ENCODE peak calls at places on chromosome 2, in eight cellular contexts. G is stomach, Y is heart left ventricle, K is HepG2, N is sigmoid colon, C is esophagus muscularis mucosa, E is Peyer's patch, X is NB4. R is an unnamed sample.

GRCh38 chr2:230885467-230886130 is 20.9 kb downstream of the ITM2C start:
- DNase-seq in G (no peak), Y (no peak), K (no peak), N (no peak), C (no peak), E (no peak), X (peak), R (no peak)

GRCh38 chr2:43507137-43507536 is 88.7 kb downstream of the THADA start:
- DNase-seq in G (no peak), Y (no peak), K (peak), N (no peak), C (no peak), E (no peak), X (no peak), R (no peak)

GRCh38 chr2:21773168-21773567 is 649.4 kb downstream of the TDRD15 start:
- DNase-seq in G (no peak), Y (no peak), K (no peak), N (no peak), C (no peak), E (no peak), X (no peak), R (no peak)

GRCh38 chr2:120938132-120938771 is 202.6 kb downstream of the GLI2 start:
- DNase-seq in G (no peak), Y (no peak), K (peak), N (no peak), C (no peak), E (no peak), X (no peak), R (no peak)

GRCh38 chr2:47485177-47485576 is 82.2 kb downstream of the MSH2 start:
- DNase-seq in G (no peak), Y (no peak), K (no peak), N (no peak), C (no peak), E (no peak), X (no peak), R (no peak)

GRCh38 chr2:234450431-234451095 is 46.3 kb downstream of the ARL4C start:
- DNase-seq in G (no peak), Y (no peak), K (no peak), N (no peak), C (no peak), E (no peak), X (no peak), R (no peak)

GRCh38 chr2:199160677-199161465 is 296.9 kb downstream of the SATB2 start:
- DNase-seq in G (no peak), Y (no peak), K (peak), N (no peak), C (no peak), E (no peak), X (no peak), R (no peak)

GRCh38 chr2:231780123-231780908 is 766 bp downstream of the PDE6D start:
- DNase-seq in G (no peak), Y (peak), K (peak), N (peak), C (no peak), E (peak), X (peak), R (no peak)

GRCh38 chr2:53021285-53021684 is 746.3 kb upstream of the CHAC2 start:
- DNase-seq in G (no peak), Y (no peak), K (no peak), N (no peak), C (no peak), E (no peak), X (no peak), R (no peak)

GRCh38 chr2:205731521-205731965 is 49.2 kb downstream of the NRP2 start:
- DNase-seq in G (no peak), Y (no peak), K (peak), N (no peak), C (no peak), E (no peak), X (no peak), R (no peak)

GRCh38 chr2:85221291-85221690 is 88.1 kb downstream of the TCF7L1 start:
- DNase-seq in G (no peak), Y (no peak), K (no peak), N (peak), C (no peak), E (no peak), X (no peak), R (no peak)

GRCh38 chr2:70242552-70242951 is 5.9 kb downstream of the TIA1 start:
- DNase-seq in G (no peak), Y (no peak), K (no peak), N (no peak), C (no peak), E (no peak), X (no peak), R (no peak)

GRCh38 chr2:138504092-138504491 is 2.5 kb downstream of the SPOPL start:
- DNase-seq in G (no peak), Y (no peak), K (no peak), N (no peak), C (no peak), E (no peak), X (no peak), R (no peak)

GRCh38 chr2:127650041-127650784 is 4.3 kb downstream of the GPR17 start:
- DNase-seq in G (no peak), Y (no peak), K (peak), N (peak), C (no peak), E (no peak), X (no peak), R (no peak)

GRCh38 chr2:95359035-95359434 is 43.5 kb upstream of the FAHD2A start:
- DNase-seq in G (no peak), Y (no peak), K (no peak), N (no peak), C (no peak), E (no peak), X (no peak), R (no peak)

GRCh38 chr2:71548589-71549485 is 95.5 kb downstream of the DYSF start:
- DNase-seq in G (peak), Y (peak), K (peak), N (peak), C (no peak), E (peak), X (peak), R (no peak)

GRCh38 chr2:167646557-167646956 is 600.8 kb downstream of the STK39 start:
- DNase-seq in G (no peak), Y (no peak), K (no peak), N (no peak), C (no peak), E (no peak), X (no peak), R (no peak)

GRCh38 chr2:190859347-190860297 is 21.0 kb upstream of the GLS start:
- DNase-seq in G (no peak), Y (no peak), K (no peak), N (no peak), C (no peak), E (no peak), X (no peak), R (no peak)

GRCh38 chr2:100529900-100530299 is 32.9 kb upstream of the PDCL3 start:
- DNase-seq in G (no peak), Y (no peak), K (no peak), N (no peak), C (no peak), E (no peak), X (no peak), R (no peak)

GRCh38 chr2:220961461-220961860 is 610.6 kb downstream of the EPHA4 start:
- DNase-seq in G (no peak), Y (no peak), K (no peak), N (no peak), C (no peak), E (no peak), X (no peak), R (no peak)

GRCh38 chr2:30662268-30663131 is 144.7 kb downstream of the CAPN13 start:
- DNase-seq in G (no peak), Y (no peak), K (no peak), N (no peak), C (peak), E (no peak), X (peak), R (no peak)

GRCh38 chr2:159230145-159230877 is 56.2 kb downstream of the WDSUB1 start:
- DNase-seq in G (no peak), Y (no peak), K (no peak), N (no peak), C (peak), E (no peak), X (no peak), R (no peak)
- TF ChIP-seq POLR2A in G (no peak), Y (no peak), K (no peak), N (no peak), C (no peak), E (no peak), X (no peak), R (no peak)

GRCh38 chr2:9095690-9096089 is 92.2 kb upstream of the MBOAT2 start:
- DNase-seq in G (peak), Y (peak), K (no peak), N (no peak), C (no peak), E (peak), X (no peak), R (no peak)
- TF ChIP-seq CTCF in G (no peak), Y (peak), K (peak), N (no peak), C (peak), E (no peak), X (no peak), R (no peak)

GRCh38 chr2:32863803-32864202 is 83.0 kb upstream of the LTBP1 start:
- DNase-seq in G (no peak), Y (no peak), K (no peak), N (no peak), C (no peak), E (no peak), X (no peak), R (no peak)
- H3K4me3 ChIP-seq in G (no peak), Y (no peak), K (no peak), N (no peak), C (no peak), E (no peak), X (no peak), R (no peak)

GRCh38 chr2:119338826-119339561 is 27.6 kb downstream of the C2orf76 start:
- DNase-seq in G (no peak), Y (peak), K (no peak), N (no peak), C (no peak), E (peak), X (peak), R (no peak)
- TF ChIP-seq POLR2A in G (no peak), Y (no peak), K (no peak), N (no peak), C (no peak), E (no peak), X (no peak), R (no peak)

GRCh38 chr2:15640291-15640711 is 48.6 kb downstream of the DDX1 start:
- DNase-seq in G (no peak), Y (peak), K (peak), N (no peak), C (no peak), E (no peak), X (peak), R (no peak)

GRCh38 chr2:15638720-15639119 is 47.1 kb downstream of the DDX1 start:
- DNase-seq in G (no peak), Y (no peak), K (no peak), N (no peak), C (no peak), E (no peak), X (no peak), R (no peak)

GRCh38 chr2:15639323-15640251 is 47.9 kb downstream of the DDX1 start:
- DNase-seq in G (no peak), Y (no peak), K (no peak), N (no peak), C (no peak), E (no peak), X (no peak), R (no peak)

GRCh38 chr2:15634846-15635490 is 43.3 kb downstream of the DDX1 start:
- DNase-seq in G (no peak), Y (no peak), K (no peak), N (no peak), C (no peak), E (no peak), X (no peak), R (no peak)

GRCh38 chr2:15636972-15637785 is 45.5 kb downstream of the DDX1 start:
- DNase-seq in G (peak), Y (peak), K (peak), N (no peak), C (no peak), E (peak), X (peak), R (no peak)
- TF ChIP-seq CTCF in G (peak), Y (peak), K (peak), N (peak), C (peak), E (peak), X (peak), R (peak)

GRCh38 chr2:223055836-223056235 is 3.8 kb downstream of the KCNE4 start:
- DNase-seq in G (peak), Y (no peak), K (no peak), N (peak), C (no peak), E (no peak), X (no peak), R (no peak)

GRCh38 chr2:223053431-223054192 is 1.6 kb downstream of the KCNE4 start:
- DNase-seq in G (no peak), Y (no peak), K (no peak), N (no peak), C (peak), E (no peak), X (no peak), R (no peak)

GRCh38 chr2:223055140-223055539 is 3.1 kb downstream of the KCNE4 start:
- DNase-seq in G (no peak), Y (peak), K (no peak), N (no peak), C (peak), E (no peak), X (no peak), R (no peak)

GRCh38 chr2:223052710-223053261 is 796 bp downstream of the KCNE4 start:
- DNase-seq in G (no peak), Y (no peak), K (no peak), N (peak), C (peak), E (no peak), X (no peak), R (no peak)

DNA sequence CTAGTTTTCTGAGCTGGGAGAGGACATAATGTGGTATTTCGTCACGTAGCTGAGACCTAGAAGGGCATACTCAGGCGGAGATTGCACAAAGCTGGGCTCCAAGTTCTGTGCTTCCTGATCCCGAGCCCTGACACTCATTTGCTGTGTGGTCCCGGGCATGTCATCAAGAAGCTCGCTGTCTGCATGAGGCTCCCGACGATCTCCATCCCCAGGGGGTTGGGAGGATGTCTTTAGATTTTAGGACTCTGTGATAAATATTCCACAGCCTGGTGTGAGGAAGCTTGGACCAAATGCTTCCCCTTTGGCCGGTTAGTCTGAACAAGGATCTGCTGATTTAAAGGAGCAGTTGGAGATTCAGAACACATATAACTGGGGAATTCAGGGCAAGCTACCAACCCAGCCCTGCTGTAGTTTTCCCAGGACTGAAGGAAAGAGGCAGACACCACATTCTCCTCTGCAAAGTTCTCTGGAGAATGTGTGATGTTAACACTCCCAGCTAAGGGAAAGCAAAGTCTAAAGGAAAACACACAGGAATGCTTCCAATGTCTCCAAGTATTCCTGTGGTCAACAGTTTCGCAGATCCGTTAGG is 2.3 kb downstream of the KCNE4 start:
- DNase-seq in G (no peak), Y (peak), K (no peak), N (peak), C (peak), E (peak), X (no peak), R (no peak)
- H3K4me3 ChIP-seq in G (peak), Y (peak), K (no peak), N (peak), C (peak), E (no peak), X (no peak), R (peak)

R was measured in vagina.